ENCODE peak calls at places on chromosomes 13 and 19, in six cellular contexts. P, Y, Z, F, D and U are unnamed samples.

GRCh38 chr13:99659234-99659633 is 158.0 kb downstream of the TM9SF2 start:
- DNase-seq in P (no peak), Y (no peak), Z (no peak), F (no peak), D (no peak), U (no peak)

GRCh38 chr13:42760949-42761348 is 20.4 kb upstream of the FAM216B start:
- DNase-seq in P (no peak), Y (no peak), Z (no peak), F (no peak), D (no peak), U (no peak)

GRCh38 chr19:38917921-38918491 is 6.0 kb upstream of the CCER2 start:
- DNase-seq in P (no peak), Y (no peak), Z (peak), F (no peak), D (no peak), U (no peak)

GRCh38 chr13:80679423-80679822 is 338.5 kb upstream of the SPRY2 start:
- DNase-seq in P (no peak), Y (no peak), Z (no peak), F (no peak), D (no peak), U (no peak)

GRCh38 chr19:19444694-19445155 is 39.2 kb downstream of the GATAD2A start:
- DNase-seq in P (no peak), Y (no peak), Z (no peak), F (no peak), D (no peak), U (no peak)

GRCh38 chr13:67283602-67284001 is 53.5 kb upstream of the PCDH9 start:
- DNase-seq in P (no peak), Y (no peak), Z (no peak), F (no peak), D (no peak), U (no peak)

GRCh38 chr19:19214892-19215291 is 3.1 kb downstream of the NCAN start:
- DNase-seq in P (no peak), Y (no peak), Z (no peak), F (no peak), D (no peak), U (no peak)

GRCh38 chr13:90686438-90686837 is 661.0 kb upstream of the MIR17HG start:
- DNase-seq in P (no peak), Y (no peak), Z (no peak), F (peak), D (no peak), U (peak)